ENCODE peak calls at places on chromosomes 11 and 22, in four cellular contexts. W is HCT116, Y is H1, K is GM12878. N is an unnamed sample.

GRCh38 chr11:74055938-74056337 is 47.1 kb upstream of the UCP3 start:
- DNase-seq in W (peak), Y (no peak), K (no peak), N (peak)

GRCh38 chr22:24200616-24201212 is 19.4 kb downstream of the SUSD2 start:
- DNase-seq in K (no peak), Y (no peak), W (peak), N (peak)

GRCh38 chr11:12411806-12412727 is 34.7 kb downstream of the PARVA start:
- DNase-seq in K (no peak), Y (peak), W (peak), N (peak)

GRCh38 chr11:66570117-66570825 is 1.9 kb upstream of the CTSF start:
- DNase-seq in Y (no peak), K (no peak), W (no peak), N (no peak)

GRCh38 chr22:32204211-32204855 is 540 bp downstream of the RFPL2 start:
- DNase-seq in W (no peak), K (no peak), Y (no peak), N (no peak)

GRCh38 chr11:13045734-13046133 is 36.6 kb downstream of the RASSF10 start:
- DNase-seq in W (no peak), K (no peak), Y (no peak), N (no peak)

GRCh38 chr11:122209619-122210377 is 93.8 kb upstream of the BLID start:
- DNase-seq in K (no peak), W (no peak), Y (no peak), N (peak)

GRCh38 chr11:8650401-8650990 is 32.0 kb downstream of the TRIM66 start:
- DNase-seq in K (no peak), Y (no peak), W (no peak), N (peak)

GRCh38 chr11:69573751-69574382 is 67.1 kb upstream of the CCND1 start:
- DNase-seq in Y (no peak), W (no peak), K (no peak), N (no peak)

GRCh38 chr11:12724301-12725046 is 50.3 kb downstream of the TEAD1 start:
- DNase-seq in W (peak), Y (peak), K (no peak), N (peak)

GRCh38 chr22:47307812-47308211 is 545.4 kb downstream of the TBC1D22A start:
- DNase-seq in W (no peak), Y (no peak), K (no peak), N (peak)

GRCh38 chr22:30116362-30117117 is 36.3 kb downstream of the HORMAD2 start:
- DNase-seq in K (no peak), W (no peak), Y (no peak), N (peak)

GRCh38 chr11:116618461-116618860 is 154.3 kb downstream of the BUD13 start:
- DNase-seq in W (no peak), Y (no peak), K (no peak), N (no peak)

GRCh38 chr11:95706974-95707387 is 82.6 kb downstream of the FAM76B start:
- DNase-seq in K (no peak), Y (no peak), W (no peak), N (no peak)

GRCh38 chr11:76655466-76656086 is 15.0 kb downstream of the LRRC32 start:
- DNase-seq in K (no peak), W (no peak), Y (no peak), N (no peak)

GRCh38 chr11:84906995-84907394 is 720.1 kb downstream of the DLG2 start:
- DNase-seq in W (no peak), K (no peak), Y (no peak), N (peak)

GRCh38 chr11:14902650-14903350 is 10.8 kb upstream of the CYP2R1 start:
- DNase-seq in Y (no peak), K (no peak), W (no peak), N (peak)

GRCh38 chr22:24727218-24727851 is 47.2 kb downstream of the PIWIL3 start:
- DNase-seq in W (peak), Y (no peak), K (no peak), N (peak)

GRCh38 chr11:78943841-78944240 is 369.2 kb upstream of the NARS2 start:
- DNase-seq in K (no peak), W (no peak), Y (no peak), N (no peak)

GRCh38 chr11:128889657-128890213 is 1.4 kb upstream of the KCNJ5 start:
- DNase-seq in W (no peak), K (no peak), Y (no peak), N (no peak)

GRCh38 chr22:19287076-19287724 is 4.3 kb downstream of the CLTCL1 start:
- DNase-seq in W (no peak), Y (no peak), K (no peak), N (peak)

GRCh38 chr11:8811571-8811970 is 99.4 kb upstream of the AKIP1 start:
- DNase-seq in W (no peak), K (no peak), Y (no peak), N (peak)

DNA sequence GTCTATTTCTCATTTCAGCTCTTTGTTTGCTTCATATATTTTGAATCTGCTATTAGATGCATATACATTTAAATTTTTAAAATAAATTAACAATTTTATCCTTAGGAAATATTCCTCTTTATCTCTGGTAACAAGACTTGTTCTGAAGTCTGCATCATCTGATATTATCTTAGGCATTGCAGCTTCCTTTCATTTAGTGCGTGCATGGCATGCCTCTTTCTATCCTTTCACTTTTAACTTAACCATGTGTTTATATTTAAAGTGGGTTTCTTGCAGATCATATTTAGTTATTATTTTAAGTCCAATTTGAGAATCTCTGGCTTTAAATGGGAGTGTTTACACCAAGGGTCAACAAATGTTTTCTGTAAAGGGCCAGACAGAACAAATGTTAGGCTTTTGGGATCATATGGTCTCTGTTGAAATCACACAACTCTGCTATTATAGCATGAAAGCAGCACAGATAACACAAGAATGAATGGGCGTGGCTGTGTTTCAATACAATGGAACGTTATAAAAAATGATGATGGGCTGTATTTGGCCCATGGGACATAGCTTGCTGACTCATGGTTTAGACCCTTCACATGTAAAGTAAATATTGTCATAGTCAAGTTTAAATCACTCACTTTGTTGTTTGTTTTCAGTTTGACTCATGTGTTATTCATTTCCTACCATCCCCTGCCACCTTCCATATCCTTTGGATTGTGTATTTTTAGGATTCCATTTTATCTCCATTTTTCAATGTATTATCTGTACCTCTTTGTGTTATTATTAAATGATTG is 83.9 kb upstream of the SNX19 start:
- DNase-seq in Y (no peak), K (no peak), W (peak), N (peak)
- TF ChIP-seq RAD21 in Y (no peak), K (no peak), W (no peak), N (no peak)

GRCh38 chr11:57116654-57117053 is 65.1 kb upstream of the LRRC55 start:
- DNase-seq in W (peak), K (no peak), Y (peak), N (peak)
- H2AFZ ChIP-seq in W (no peak), K (no peak), Y (no peak), N (no peak)

DNA sequence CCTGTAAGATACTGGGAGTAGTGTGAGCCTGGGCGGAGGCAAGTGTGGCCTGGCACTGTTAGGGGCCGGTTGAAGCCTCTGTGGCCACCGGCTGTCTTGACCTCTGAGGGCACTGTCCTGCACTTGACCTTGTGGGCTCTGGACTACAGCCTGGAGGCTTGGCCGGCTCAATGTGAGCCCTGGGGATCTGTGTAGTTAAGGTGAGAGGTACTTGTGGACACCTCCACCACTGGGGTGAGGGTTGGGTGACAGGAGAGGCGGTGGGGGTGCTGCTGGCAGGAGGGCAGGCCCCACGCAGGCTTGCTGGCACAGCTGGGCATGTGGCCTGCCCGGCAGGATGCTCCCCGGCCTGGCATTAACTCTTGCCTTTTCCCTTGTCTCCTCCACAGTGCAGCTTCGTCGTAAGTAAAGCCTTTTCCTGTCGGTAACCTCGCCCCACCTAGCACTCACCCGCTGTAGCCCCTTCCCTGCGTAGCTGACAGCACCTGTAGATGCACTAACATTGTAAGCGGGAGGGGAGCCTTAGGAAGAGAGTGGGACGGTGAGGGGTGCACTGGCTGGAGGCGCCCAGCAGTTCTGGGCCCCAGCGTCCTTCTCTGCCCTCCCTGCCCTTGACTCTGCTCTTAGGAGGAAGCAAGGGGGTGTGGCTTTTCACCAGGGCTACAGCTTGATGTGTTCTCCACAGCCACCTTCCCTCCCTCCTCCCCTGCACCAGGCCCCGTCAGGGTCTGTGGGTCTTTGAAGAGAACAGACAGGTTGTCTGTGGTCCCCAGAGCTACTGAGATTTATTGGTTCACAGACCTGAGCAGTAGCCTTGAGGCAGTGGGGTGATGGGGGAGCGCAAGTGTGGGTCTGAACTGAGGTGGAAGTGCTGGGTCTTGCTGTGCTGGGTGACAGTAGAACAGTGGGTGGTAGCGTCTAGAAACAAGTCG is 17.6 kb downstream of the INCENP start:
- DNase-seq in W (no peak), Y (no peak), K (no peak), N (no peak)
- TF ChIP-seq RAD21 in W (no peak), Y (no peak), K (no peak), N (no peak)

DNA sequence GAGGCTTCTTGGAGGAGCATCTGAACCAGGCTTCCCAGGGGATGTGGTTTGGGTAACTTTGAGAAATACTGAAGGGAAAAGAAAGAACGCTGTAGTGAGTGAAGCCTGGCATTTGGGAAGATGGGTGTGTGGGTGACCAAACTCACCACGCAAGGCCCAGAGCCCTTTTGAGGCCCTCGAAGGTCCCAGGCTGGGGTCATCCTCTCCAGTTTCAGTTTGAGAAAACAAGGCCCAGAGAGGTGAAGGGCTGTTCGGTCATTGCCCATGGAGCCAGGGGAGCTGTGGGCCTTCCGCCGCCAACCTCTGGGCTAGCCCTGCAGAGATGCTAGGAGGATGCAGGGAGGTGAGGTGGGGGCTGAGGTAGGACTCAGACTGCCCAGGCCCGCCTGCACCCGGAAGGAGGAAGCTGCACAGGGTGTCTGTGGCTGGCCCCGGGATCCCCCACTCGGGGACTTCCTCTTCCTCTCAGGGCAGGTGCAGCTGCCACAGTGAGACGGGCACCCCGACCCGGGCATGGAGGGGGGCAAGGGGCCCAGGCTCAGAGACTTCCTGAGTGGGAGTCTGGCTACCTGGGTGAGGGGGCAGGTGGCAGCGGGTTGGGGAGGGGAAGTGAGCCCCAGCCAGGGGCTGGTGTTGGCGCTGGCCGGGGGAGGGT is at the start of gene CCDC88B:
- DNase-seq in Y (no peak), W (no peak), K (no peak), N (no peak)
- H2AFZ ChIP-seq in Y (peak), W (no peak), K (peak), N (peak)

GRCh38 chr11:135069884-135070283 is 657.8 kb upstream of the B3GAT1 start:
- DNase-seq in W (no peak), Y (no peak), K (no peak), N (peak)

GRCh38 chr11:135073870-135074269 is 661.8 kb upstream of the B3GAT1 start:
- DNase-seq in W (no peak), K (no peak), Y (no peak), N (no peak)

GRCh38 chr11:135074397-135074998 is 662.5 kb upstream of the B3GAT1 start:
- DNase-seq in K (no peak), Y (no peak), W (no peak), N (no peak)

GRCh38 chr11:135073444-135073843 is 661.4 kb upstream of the B3GAT1 start:
- DNase-seq in W (no peak), K (no peak), Y (no peak), N (no peak)

GRCh38 chr11:135075740-135076139 is 663.7 kb upstream of the B3GAT1 start:
- DNase-seq in Y (peak), W (peak), K (no peak), N (peak)
- TF ChIP-seq RAD21 in Y (peak), W (peak), K (no peak), N (no peak)

GRCh38 chr11:126804363-126804762 is 196.2 kb downstream of the KIRREL3 start:
- DNase-seq in W (no peak), K (no peak), Y (no peak), N (no peak)

GRCh38 chr11:126809514-126810289 is 190.9 kb downstream of the KIRREL3 start:
- DNase-seq in K (no peak), W (no peak), Y (no peak), N (peak)

GRCh38 chr11:126808851-126809250 is 191.7 kb downstream of the KIRREL3 start:
- DNase-seq in Y (no peak), K (no peak), W (no peak), N (peak)
- H2AFZ ChIP-seq in Y (no peak), K (no peak), W (no peak), N (no peak)

N was measured in IMR-90.